ENCODE peak calls at places on chromosomes 3 and 15, in seven cellular contexts. J is astrocyte of the spinal cord, W is pancreas, U is foreskin fibroblast, O is cardiac fibroblast, Z is endodermal cell, D is mammary epithelial cell. I is an unnamed sample.

GRCh38 chr15:76161153-76162049 is 101.6 kb downstream of the TMEM266 start:
- DNase-seq in D (no peak), J (no peak), Z (no peak), U (no peak), O (no peak), W (no peak), I (no peak)

GRCh38 chr15:70197945-70198361 is 100.2 kb upstream of the TLE3 start:
- DNase-seq in O (no peak), Z (peak; percentile 45), U (no peak), W (no peak), D (no peak), J (no peak), I (peak; percentile 83)

GRCh38 chr3:119588112-119588511 is 8.8 kb downstream of the ADPRH start:
- DNase-seq in U (no peak), O (no peak), W (peak; percentile 68), J (no peak), Z (no peak), D (no peak), I (peak; percentile 35)

GRCh38 chr15:69973102-69973714 is 124.5 kb downstream of the TLE3 start:
- DNase-seq in U (peak; percentile 10), O (peak; percentile 38), W (no peak), D (peak; percentile 73), J (peak; percentile 36), Z (peak; percentile 81), I (peak; percentile 56)

GRCh38 chr3:141561426-141562034 is 74.7 kb downstream of the RASA2 start:
- DNase-seq in U (peak; percentile 29), O (peak; percentile 86), W (no peak), D (peak; percentile 30), J (peak; percentile 80), Z (peak; percentile 52), I (no peak)

GRCh38 chr3:178245385-178245778 is 290.9 kb upstream of the KCNMB2 start:
- DNase-seq in O (no peak), Z (no peak), D (no peak), U (peak; percentile 26), J (no peak), W (no peak), I (no peak)

GRCh38 chr15:33064878-33065277 is 129.6 kb downstream of the FMN1 start:
- DNase-seq in D (peak; percentile 57), J (peak; percentile 64), O (peak; percentile 10), Z (no peak), U (peak; percentile 64), W (no peak), I (no peak)

GRCh38 chr3:48565591-48566400 is 2.2 kb upstream of the UCN2 start:
- DNase-seq in W (no peak), D (peak; percentile 76), Z (no peak), U (peak; percentile 74), J (peak; percentile 78), O (peak; percentile 62), I (no peak)

GRCh38 chr3:81245043-81245442 is 516.4 kb downstream of the GBE1 start:
- DNase-seq in W (no peak), D (no peak), U (no peak), Z (no peak), J (peak; percentile 1), O (peak; percentile 43), I (no peak)

GRCh38 chr15:68808770-68809169 is 11.9 kb downstream of the ANP32A start:
- DNase-seq in O (no peak), J (no peak), D (no peak), W (no peak), U (no peak), Z (peak; percentile 39), I (peak; percentile 46)

GRCh38 chr3:150497956-150498355 is 48.3 kb downstream of the SERP1 start:
- DNase-seq in U (peak; percentile 31), J (peak; percentile 31), W (no peak), D (peak; percentile 67), O (peak; percentile 43), Z (no peak), I (no peak)

GRCh38 chr15:55968923-55969322 is 24.5 kb downstream of the NEDD4 start:
- DNase-seq in D (no peak), Z (no peak), W (no peak), U (no peak), J (no peak), O (no peak), I (no peak)

GRCh38 chr15:78988361-78988911 is 43.6 kb upstream of the CTSH start:
- DNase-seq in O (peak; percentile 98), U (peak; percentile 98), Z (no peak), J (peak; percentile 97), W (no peak), D (peak; percentile 99), I (peak; percentile 93)

GRCh38 chr3:192570757-192571156 is 156.6 kb downstream of the FGF12 start:
- DNase-seq in J (peak; percentile 24), U (no peak), Z (no peak), D (peak; percentile 5), O (peak; percentile 13), W (no peak), I (no peak)

GRCh38 chr15:85730001-85730820 is 64.5 kb downstream of the KLHL25 start:
- DNase-seq in U (peak; percentile 46), O (peak; percentile 81), Z (peak; percentile 75), W (no peak), D (peak; percentile 53), J (peak; percentile 67), I (no peak)

GRCh38 chr15:90866161-90866715 is 2.1 kb upstream of the FURIN start:
- DNase-seq in J (no peak), O (no peak), D (no peak), W (no peak), U (no peak), Z (no peak), I (no peak)

GRCh38 chr3:16482770-16483531 is 30.5 kb downstream of the RFTN1 start:
- DNase-seq in U (no peak), O (no peak), Z (peak; percentile 85), D (no peak), J (no peak), W (no peak), I (no peak)

GRCh38 chr15:51314391-51315337 is 23.7 kb downstream of the CYP19A1 start:
- DNase-seq in Z (no peak), W (no peak), U (no peak), D (no peak), O (no peak), J (no peak), I (no peak)

GRCh38 chr15:82306791-82307713 is 42.2 kb downstream of the GOLGA6L10 start:
- DNase-seq in J (no peak), W (no peak), Z (peak; percentile 60), D (no peak), U (no peak), O (no peak), I (no peak)

GRCh38 chr3:53496984-53497383 is 2.6 kb downstream of the CACNA1D start:
- DNase-seq in D (no peak), Z (no peak), U (no peak), J (no peak), O (no peak), W (no peak), I (no peak)
- H3K4me3 ChIP-seq in D (no peak overlapping the region), Z (no peak overlapping the region), U (no peak overlapping the region), J (no peak overlapping the region), O (no peak overlapping the region), W (no peak overlapping the region), I (no peak overlapping the region)

GRCh38 chr3:116614795-116615362 is 94.7 kb upstream of the TUSC7 start:
- DNase-seq in J (no peak), O (no peak), W (no peak), Z (no peak), U (no peak), D (peak; percentile 12), I (no peak)
- TF ChIP-seq CTCF in J (no peak), O (peak; percentile 13), W (peak; percentile 11), Z (peak; percentile 75), U (no peak), D (peak; percentile 48), I (no peak)

GRCh38 chr3:58994746-58995330 is 55.0 kb downstream of the CFAP20DC start:
- DNase-seq in U (peak; percentile 50), W (no peak), Z (peak; percentile 72), J (peak; percentile 72), O (peak; percentile 82), D (peak; percentile 69), I (no peak)
- H3K4me3 ChIP-seq in U (no peak overlapping the region), W (no peak overlapping the region), Z (no peak overlapping the region), J (no peak overlapping the region), O (no peak overlapping the region), D (peak overlapping the region; percentile 4), I (no peak overlapping the region)

DNA sequence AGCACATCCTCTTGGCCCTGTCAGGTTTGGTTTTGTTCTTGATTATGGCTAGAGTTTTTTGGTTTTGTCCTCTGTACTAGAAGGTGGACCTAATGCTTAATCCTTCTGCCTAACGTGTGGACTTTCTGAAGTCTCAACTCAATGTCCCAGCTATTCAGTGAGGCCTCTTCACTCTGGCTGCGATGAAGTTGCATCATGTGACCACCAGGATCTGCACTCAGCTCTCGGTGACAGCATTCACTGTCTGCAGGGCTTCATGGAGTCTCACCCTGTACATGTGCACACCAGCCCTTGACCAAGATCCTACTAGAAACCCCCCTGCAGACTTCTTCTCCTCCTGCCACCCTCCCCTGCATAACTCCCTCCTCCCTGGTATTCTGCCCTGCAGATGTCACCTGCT is 38.7 kb upstream of the HRH1 start:
- DNase-seq in D (no peak), Z (no peak), W (no peak), U (no peak), J (no peak), O (no peak), I (no peak)
- TF ChIP-seq CTCF in D (no peak), Z (no peak), W (no peak), U (no peak), J (no peak), O (no peak), I (no peak)

GRCh38 chr15:31455499-31455898 is 128.9 kb downstream of the KLF13 start:
- DNase-seq in O (no peak), W (no peak), Z (peak; percentile 51), J (no peak), U (no peak), D (no peak), I (no peak)
- H3K4me3 ChIP-seq in O (no peak overlapping the region), W (no peak overlapping the region), Z (no peak overlapping the region), J (no peak overlapping the region), U (no peak overlapping the region), D (no peak overlapping the region), I (no peak overlapping the region)

GRCh38 chr3:129626744-129627349 is 20.4 kb upstream of the PLXND1 start:
- DNase-seq in D (peak; percentile 69), O (peak; percentile 92), U (peak; percentile 85), W (peak; percentile 93), J (no peak), Z (peak; percentile 96), I (peak; percentile 98)
- TF ChIP-seq CTCF in D (peak; percentile 8), O (no peak), U (no peak), W (no peak), J (no peak), Z (no peak), I (no peak)

DNA sequence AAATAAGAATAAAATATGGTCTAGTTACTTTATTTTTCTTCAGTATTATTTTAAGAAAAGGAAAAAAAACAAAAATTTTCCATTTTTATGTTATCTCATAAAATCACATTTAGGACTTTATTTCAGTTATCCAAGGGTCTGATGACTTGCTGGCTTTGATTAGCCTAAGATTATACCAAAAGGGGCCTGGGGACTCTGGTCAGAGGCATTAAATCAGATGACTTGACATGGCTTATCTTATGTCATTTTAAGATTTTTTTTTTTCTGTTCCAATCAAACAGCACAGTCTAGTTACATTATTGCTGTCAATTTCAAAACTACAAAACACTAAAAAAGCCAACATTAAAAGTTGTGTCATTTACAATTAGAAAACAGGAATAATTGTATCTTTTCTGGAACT is 725.4 kb upstream of the NR2F2 start:
- DNase-seq in J (no peak), U (no peak), D (no peak), W (no peak), O (no peak), Z (no peak), I (no peak)
- H3K4me3 ChIP-seq in J (no peak overlapping the region), U (no peak overlapping the region), D (no peak overlapping the region), W (no peak overlapping the region), O (no peak overlapping the region), Z (no peak overlapping the region), I (no peak overlapping the region)

I was measured in lower leg skin.